ENCODE peak calls at places on chromosomes 16 and 17, in ten cellular contexts. D, B, S, Y, U, V, R, J, F and W are unnamed samples.

GRCh38 chr17:40542562-40543411 is 22.5 kb downstream of the CCR7 start:
- DNase-seq in D (peak), R (peak), S (peak), F (no peak), U (peak), B (peak), J (peak), Y (peak), V (peak), W (peak)

GRCh38 chr17:81735181-81736102 is 23.4 kb downstream of the SLC25A10 start:
- DNase-seq in S (no peak), V (no peak), Y (no peak), R (no peak), U (peak), J (peak), B (no peak), F (no peak), D (peak), W (peak)

GRCh38 chr17:76517638-76518038 is 16.4 kb upstream of the RHBDF2 start:
- DNase-seq in U (no peak), Y (no peak), J (no peak), D (no peak), S (no peak), B (no peak), F (peak), V (no peak), R (no peak), W (no peak)

GRCh38 chr17:55273579-55274370 is 9.0 kb downstream of the HLF start:
- DNase-seq in U (no peak), S (no peak), D (peak), R (no peak), V (peak), F (peak), B (no peak), J (peak), Y (no peak), W (peak)

GRCh38 chr17:50184057-50184456 is 17.4 kb downstream of the COL1A1 start:
- DNase-seq in D (no peak), V (no peak), U (no peak), Y (no peak), F (no peak), B (no peak), S (no peak), J (no peak), R (no peak), W (no peak)

GRCh38 chr17:11935734-11936406 is 61.4 kb downstream of the ZNF18 start:
- DNase-seq in B (no peak), Y (no peak), R (peak), U (no peak), V (peak), S (peak), D (no peak), J (no peak), F (peak), W (peak)

GRCh38 chr17:8506145-8506544 is 70.5 kb downstream of the NDEL1 start:
- DNase-seq in U (no peak), J (no peak), F (no peak), S (no peak), D (no peak), Y (no peak), V (no peak), B (no peak), R (no peak), W (no peak)

GRCh38 chr17:27376637-27377547 is 79.4 kb upstream of the KSR1 start:
- DNase-seq in B (no peak), U (no peak), F (no peak), D (no peak), J (peak), Y (no peak), V (peak), R (no peak), S (no peak), W (peak)

GRCh38 chr16:9665851-9666271 is 516.4 kb downstream of the GRIN2A start:
- DNase-seq in Y (no peak), U (no peak), B (no peak), V (no peak), J (no peak), S (no peak), R (no peak), D (no peak), F (no peak), W (no peak)

GRCh38 chr17:73521376-73521775 is 122.9 kb downstream of the SDK2 start:
- DNase-seq in U (no peak), R (no peak), D (no peak), B (no peak), V (no peak), S (no peak), J (no peak), F (peak), Y (no peak), W (no peak)

GRCh38 chr17:45127583-45128300 is 4.6 kb downstream of the PLCD3 start:
- DNase-seq in F (peak), R (no peak), V (peak), D (peak), Y (no peak), J (peak), S (peak), B (no peak), U (no peak), W (peak)

GRCh38 chr16:14447783-14448182 is 182.3 kb downstream of the PARN start:
- DNase-seq in V (no peak), F (no peak), D (no peak), U (no peak), B (no peak), R (no peak), Y (no peak), S (no peak), J (no peak), W (no peak)

DNA sequence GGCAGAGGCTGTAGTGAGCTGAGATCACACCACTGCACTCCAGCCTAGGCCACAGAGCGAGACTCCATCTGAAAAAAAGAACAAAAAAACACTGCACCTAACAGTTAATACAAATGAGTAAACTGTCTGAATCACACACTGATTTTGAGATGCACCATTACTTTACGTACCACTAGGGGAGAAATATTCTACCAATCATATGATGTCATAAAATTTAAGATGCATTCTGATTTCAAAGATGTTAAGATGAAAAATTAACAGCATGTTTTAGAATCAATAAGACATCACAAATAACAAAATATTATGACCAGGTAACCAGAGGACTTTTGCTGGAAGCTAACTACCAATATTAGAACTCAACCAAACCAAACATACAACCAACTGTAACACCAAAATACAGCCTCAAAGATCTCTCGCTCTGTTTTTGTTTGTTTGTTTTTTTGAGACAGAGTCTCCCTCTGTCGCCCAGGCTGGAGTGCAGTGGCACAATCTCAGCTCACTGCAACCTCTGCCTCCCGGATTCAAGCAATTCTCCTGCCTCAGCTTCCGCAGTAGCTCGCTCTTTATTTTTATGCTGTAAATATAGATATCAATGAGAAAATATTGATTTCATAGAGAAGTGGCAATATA is 31.6 kb downstream of the GLG1 start:
- DNase-seq in U (no peak), B (no peak), J (no peak), D (no peak), Y (no peak), V (no peak), F (no peak), R (no peak), S (no peak), W (no peak)
- TF ChIP-seq CTCF in U (no peak), B (no peak), J (no peak), D (no peak), Y (no peak), V (no peak), F (no peak), R (no peak), S (peak), W (no peak)

DNA sequence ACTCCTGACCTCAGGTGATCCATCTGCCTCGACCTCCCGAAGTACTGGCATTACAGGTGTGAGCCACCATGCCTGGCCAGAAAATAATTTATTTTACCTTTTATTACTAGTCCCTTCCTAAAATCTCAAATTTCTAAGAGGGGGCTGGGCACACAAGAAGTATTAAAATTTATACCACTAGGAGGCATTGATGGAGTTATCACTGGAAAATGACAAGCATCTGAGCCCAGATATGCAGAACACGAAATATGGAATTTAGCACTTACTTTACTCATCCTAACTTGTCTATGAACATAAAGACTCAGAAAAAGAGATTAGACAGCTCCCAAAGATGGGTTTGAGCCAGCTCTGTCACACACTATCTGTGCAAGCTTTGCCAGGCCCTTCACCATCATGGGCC is 46.4 kb downstream of the STAT5A start:
- DNase-seq in B (no peak), Y (no peak), J (no peak), V (no peak), R (no peak), F (no peak), U (no peak), S (no peak), D (no peak), W (no peak)
- TF ChIP-seq CTCF in B (no peak), Y (peak), J (no peak), V (peak), R (peak), F (no peak), U (no peak), S (no peak), D (no peak), W (no peak)

DNA sequence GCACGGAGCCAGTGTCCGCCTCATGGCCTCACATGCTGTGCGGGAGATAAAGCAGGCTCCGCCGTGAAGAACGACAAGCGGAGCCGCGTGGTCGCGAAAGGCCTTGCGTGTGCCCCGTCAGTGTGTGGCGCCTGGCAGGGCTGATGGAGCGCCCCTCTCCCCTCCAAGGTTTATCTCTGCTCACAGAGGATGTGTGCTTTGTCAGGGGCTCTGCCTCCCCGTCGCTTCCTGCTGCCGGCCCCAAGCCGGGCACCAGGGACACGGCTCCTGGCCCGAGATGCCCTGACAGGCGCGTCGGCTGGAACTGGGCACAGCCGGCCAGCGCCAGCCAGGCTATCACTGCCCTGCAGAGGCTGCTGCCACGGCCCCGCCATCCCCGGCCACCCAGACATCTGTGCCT is 95.3 kb upstream of the GSE1 start:
- DNase-seq in J (no peak), U (no peak), F (no peak), Y (no peak), R (no peak), D (no peak), V (no peak), B (no peak), S (no peak), W (no peak)
- TF ChIP-seq CTCF in J (no peak), U (no peak), F (no peak), Y (no peak), R (no peak), D (no peak), V (no peak), B (no peak), S (no peak), W (no peak)

GRCh38 chr16:59249049-59249448 is 514.9 kb upstream of the GOT2 start:
- DNase-seq in S (peak), Y (no peak), R (no peak), B (no peak), F (peak), J (no peak), U (no peak), D (no peak), V (peak), W (no peak)

GRCh38 chr16:59252317-59252716 is 518.2 kb upstream of the GOT2 start:
- DNase-seq in Y (no peak), S (no peak), U (no peak), J (no peak), D (no peak), R (no peak), B (no peak), F (no peak), V (peak), W (no peak)
- TF ChIP-seq CTCF in Y (no peak), S (peak), U (no peak), J (no peak), D (no peak), R (no peak), B (no peak), F (no peak), V (no peak), W (no peak)

DNA sequence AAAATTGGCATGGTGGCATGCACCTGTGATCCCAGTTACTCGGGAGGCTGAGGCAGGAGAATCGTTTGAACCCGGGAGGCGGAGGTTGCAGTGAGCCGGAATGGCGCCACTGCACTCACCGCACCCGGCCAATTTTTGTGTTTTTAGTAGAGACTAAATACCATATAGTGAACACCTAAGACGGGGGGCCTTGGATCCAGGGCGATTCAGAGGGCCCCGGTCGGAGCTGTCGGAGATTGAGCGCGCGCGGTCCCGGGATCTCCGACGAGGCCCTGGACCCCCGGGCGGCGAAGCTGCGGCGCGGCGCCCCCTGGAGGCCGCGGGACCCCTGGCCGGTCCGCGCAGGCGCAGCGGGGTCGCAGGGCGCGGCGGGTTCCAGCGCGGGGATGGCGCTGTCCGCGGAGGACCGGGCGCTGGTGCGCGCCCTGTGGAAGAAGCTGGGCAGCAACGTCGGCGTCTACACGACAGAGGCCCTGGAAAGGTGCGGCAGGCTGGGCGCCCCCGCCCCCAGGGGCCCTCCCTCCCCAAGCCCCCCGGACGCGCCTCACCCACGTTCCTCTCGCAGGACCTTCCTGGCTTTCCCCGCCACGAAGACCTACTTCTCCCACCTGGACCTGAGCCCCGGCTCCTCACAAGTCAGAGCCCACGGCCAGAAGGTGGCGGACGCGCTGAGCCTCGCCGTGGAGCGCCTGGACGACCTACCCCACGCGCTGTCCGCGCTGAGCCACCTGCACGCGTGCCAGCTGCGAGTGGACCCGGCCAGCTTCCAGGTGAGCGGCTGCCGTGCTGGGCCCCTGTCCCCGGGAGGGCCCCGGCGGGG is at the start of gene HBQ1:
- DNase-seq in S (peak), Y (no peak), R (no peak), B (no peak), U (peak), V (peak), J (no peak), F (peak), D (peak), W (no peak)
- TF ChIP-seq CTCF in S (peak), Y (peak), R (no peak), B (peak), U (no peak), V (peak), J (no peak), F (no peak), D (no peak), W (no peak)

GRCh38 chr16:84909686-84910085 is 89.9 kb downstream of the CRISPLD2 start:
- DNase-seq in J (no peak), D (no peak), V (no peak), B (no peak), S (no peak), R (no peak), U (no peak), F (no peak), Y (no peak), W (no peak)

GRCh38 chr16:84905965-84906460 is 86.2 kb downstream of the CRISPLD2 start:
- DNase-seq in S (no peak), U (no peak), F (no peak), B (no peak), V (no peak), R (no peak), Y (no peak), J (no peak), D (no peak), W (no peak)

GRCh38 chr16:84907046-84907445 is 87.3 kb downstream of the CRISPLD2 start:
- DNase-seq in S (no peak), B (no peak), J (no peak), R (no peak), U (no peak), D (no peak), F (no peak), V (no peak), Y (no peak), W (no peak)

GRCh38 chr16:84911490-84912216 is 91.9 kb downstream of the CRISPLD2 start:
- DNase-seq in S (no peak), R (no peak), D (no peak), U (no peak), B (no peak), Y (no peak), F (no peak), J (no peak), V (no peak), W (peak)

GRCh38 chr16:84907575-84907974 is 87.8 kb downstream of the CRISPLD2 start:
- DNase-seq in V (no peak), F (no peak), S (no peak), D (peak), Y (no peak), B (peak), U (no peak), R (no peak), J (peak), W (no peak)
- TF ChIP-seq CTCF in V (no peak), F (no peak), S (no peak), D (no peak), Y (no peak), B (no peak), U (no peak), R (no peak), J (no peak), W (no peak)

DNA sequence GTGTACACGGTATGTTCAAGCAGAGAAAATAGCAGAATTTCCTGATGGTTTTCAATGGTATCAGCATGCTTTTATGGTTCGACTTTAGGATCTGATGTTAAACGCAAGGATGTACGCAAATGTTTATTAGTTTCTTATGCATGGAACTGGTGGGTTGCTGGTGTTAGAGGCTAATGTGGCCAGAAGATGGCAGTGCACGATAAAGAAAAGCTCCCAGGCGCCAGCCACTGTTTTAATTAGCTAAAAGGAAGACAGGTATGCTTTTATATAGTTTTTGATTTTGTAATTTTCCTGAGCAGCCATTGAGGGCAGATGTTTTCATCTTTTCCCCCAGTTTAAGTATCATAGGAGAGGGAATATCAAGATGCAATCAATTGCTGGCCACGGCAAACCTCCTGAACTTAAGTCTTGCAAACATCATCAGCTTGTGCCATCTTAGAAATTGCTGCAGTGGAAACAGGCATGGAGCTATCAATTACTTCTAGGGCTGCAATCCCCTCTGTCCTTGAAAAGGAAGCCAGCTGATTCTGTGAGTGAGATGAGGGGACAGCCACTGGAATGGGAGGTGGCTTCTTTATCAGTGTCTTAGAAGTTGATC is 648.5 kb upstream of the RBFOX1 start:
- DNase-seq in Y (no peak), B (no peak), R (peak), U (no peak), S (no peak), J (no peak), D (no peak), F (peak), V (peak), W (no peak)
- TF ChIP-seq CTCF in Y (no peak), B (no peak), R (peak), U (no peak), S (peak), J (no peak), D (peak), F (peak), V (peak), W (peak)

DNA sequence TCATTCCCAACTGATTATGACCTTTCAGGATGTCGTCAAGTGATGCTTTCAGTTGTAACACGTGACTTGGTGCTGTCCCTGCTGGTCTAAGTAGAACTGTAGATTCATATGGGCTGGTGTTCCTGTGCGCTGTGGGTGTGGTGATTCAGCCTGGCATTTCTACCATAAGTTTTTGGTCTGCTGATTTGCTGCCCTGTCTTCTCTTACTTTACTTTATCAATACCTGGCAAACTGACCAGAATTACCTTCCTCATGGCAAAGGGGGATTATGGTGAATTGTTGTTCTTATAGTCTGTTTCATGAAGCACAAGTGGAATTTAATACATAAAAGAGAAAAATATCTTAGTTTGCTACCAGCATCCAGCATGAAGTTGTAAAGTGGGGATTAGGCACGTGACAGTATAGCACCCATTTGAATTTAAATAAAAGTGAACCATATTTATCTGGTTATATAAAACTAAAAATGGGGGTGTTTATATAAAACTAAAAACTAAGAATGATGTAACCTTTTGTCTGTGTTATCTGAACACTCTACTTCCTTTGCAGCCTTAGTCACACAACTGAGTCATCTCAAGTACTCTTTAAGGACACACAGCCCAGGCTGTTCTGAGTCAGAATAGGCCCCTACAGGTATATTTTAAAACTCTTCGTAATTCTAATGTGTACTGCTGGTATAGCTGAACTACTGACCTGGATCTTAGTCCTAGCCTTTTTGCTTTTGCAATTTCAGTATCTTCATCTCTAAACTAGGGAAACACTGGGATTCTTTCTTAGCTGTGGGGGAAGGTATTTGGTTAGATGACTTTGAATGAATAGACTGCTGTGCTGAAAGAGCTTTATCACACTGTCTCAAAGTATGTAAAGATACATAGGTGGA is 28.3 kb downstream of the TTC19 start:
- DNase-seq in R (no peak), B (peak), Y (peak), J (no peak), D (peak), V (peak), U (no peak), F (peak), S (no peak), W (peak)
- TF ChIP-seq CTCF in R (no peak), B (no peak), Y (no peak), J (no peak), D (no peak), V (no peak), U (no peak), F (no peak), S (no peak), W (no peak)

GRCh38 chr17:70290770-70291169 is 121.4 kb downstream of the KCNJ2 start:
- DNase-seq in Y (no peak), F (no peak), V (no peak), U (no peak), S (no peak), B (no peak), J (no peak), R (no peak), D (no peak), W (no peak)
- TF ChIP-seq CTCF in Y (no peak), F (no peak), V (no peak), U (no peak), S (no peak), B (no peak), J (no peak), R (no peak), D (no peak), W (no peak)